ENCODE peak calls at places on chromosomes 13 and 19, in nine cellular contexts. L is psoas muscle; J is stimulated activated CD4-positive, alpha-beta T cell treated with anti-CD3 and anti-CD28 coated beads, Interleukin-1b, Interleukin-23, amount 100 ng/mL, for 1 hour; N is skeletal muscle cell; C is endothelial cell; P is NCI-H1436; M is EL; T is brain microvascular endothelial cell; R is T47D. F is an unnamed sample.

GRCh38 chr13:94195715-94196114 is 283.8 kb downstream of the DCT start:
- DNase-seq in L (no peak), J (no peak), N (peak), C (no peak), P (no peak), M (peak), T (peak), R (no peak), F (no peak)

GRCh38 chr19:19096641-19097627 is 33.1 kb downstream of the SLC25A42 start:
- DNase-seq in L (no peak), J (no peak), N (no peak), C (no peak), P (no peak), M (no peak), T (no peak), R (no peak), F (no peak)

GRCh38 chr19:51181913-51182419 is 39.9 kb downstream of the SIGLEC7 start:
- DNase-seq in L (no peak), J (no peak), N (no peak), C (no peak), P (no peak), M (no peak), T (no peak), R (no peak), F (no peak)

GRCh38 chr19:5623397-5624153 is 692 bp downstream of the SAFB start:
- DNase-seq in L (no peak), J (no peak), N (no peak), C (peak), P (no peak), M (no peak), T (no peak), R (no peak), F (no peak)

GRCh38 chr19:46254776-46255175 is 25.2 kb downstream of the IGFL1 start:
- DNase-seq in L (no peak), J (no peak), N (no peak), C (no peak), P (no peak), M (no peak), T (no peak), R (no peak), F (no peak)

GRCh38 chr13:89822467-89822866 is 1525.0 kb upstream of the MIR17HG start:
- DNase-seq in L (no peak), J (no peak), N (no peak), C (no peak), P (no peak), M (no peak), T (no peak), R (no peak), F (no peak)

GRCh38 chr13:106098778-106099177 is 436.7 kb downstream of the EFNB2 start:
- DNase-seq in L (no peak), J (no peak), N (no peak), C (no peak), P (no peak), M (no peak), T (no peak), R (no peak), F (no peak)

GRCh38 chr13:73754727-73755292 is 379.4 kb downstream of the KLF12 start:
- DNase-seq in L (no peak), J (no peak), N (no peak), C (peak), P (peak), M (peak), T (peak), R (peak), F (no peak)

GRCh38 chr13:106101201-106101600 is 434.3 kb downstream of the EFNB2 start:
- DNase-seq in L (no peak), J (no peak), N (no peak), C (no peak), P (no peak), M (no peak), T (no peak), R (no peak), F (no peak)

GRCh38 chr19:18995804-18996241 is 37.5 kb downstream of the SUGP2 start:
- DNase-seq in L (no peak), J (no peak), N (peak), C (peak), P (peak), M (peak), T (peak), R (peak), F (no peak)

GRCh38 chr13:50511877-50512332 is 331.6 kb downstream of the DLEU7 start:
- DNase-seq in L (no peak), J (no peak), N (no peak), C (no peak), P (no peak), M (no peak), T (no peak), R (no peak), F (no peak)

GRCh38 chr13:25881946-25882574 is 169.8 kb downstream of the SHISA2 start:
- DNase-seq in L (no peak), J (no peak), N (peak), C (no peak), P (peak), M (peak), T (peak), R (no peak), F (no peak)

GRCh38 chr19:5155586-5156210 is 184.9 kb downstream of the PTPRS start:
- DNase-seq in L (no peak), J (no peak), N (peak), C (no peak), P (no peak), M (no peak), T (no peak), R (no peak), F (no peak)

GRCh38 chr19:8017808-8018207 is 12.4 kb upstream of the ELAVL1 start:
- DNase-seq in L (no peak), J (no peak), N (no peak), C (no peak), P (no peak), M (no peak), T (no peak), R (no peak), F (no peak)

GRCh38 chr13:81686877-81687276 is 1346.0 kb upstream of the SPRY2 start:
- DNase-seq in L (no peak), J (no peak), N (peak), C (no peak), P (peak), M (no peak), T (no peak), R (no peak), F (no peak)

GRCh38 chr19:51903192-51903591 is 1.6 kb downstream of the ZNF649 start:
- DNase-seq in L (no peak), J (no peak), N (no peak), C (no peak), P (no peak), M (no peak), T (no peak), R (no peak), F (no peak)

GRCh38 chr19:13712767-13713201 is 51.5 kb upstream of the MRI1 start:
- DNase-seq in L (no peak), J (no peak), N (no peak), C (no peak), P (peak), M (no peak), T (no peak), R (no peak), F (no peak)

GRCh38 chr19:45470147-45471081 is 2.6 kb downstream of the FOSB start:
- DNase-seq in L (peak), J (peak), N (no peak), C (no peak), P (no peak), M (peak), T (peak), R (no peak), F (peak)

GRCh38 chr19:12664406-12665280 is 1.9 kb downstream of the MAN2B1 start:
- DNase-seq in L (no peak), J (no peak), N (no peak), C (no peak), P (no peak), M (peak), T (no peak), R (no peak), F (no peak)

GRCh38 chr19:6020166-6020967 is 42.4 kb upstream of the RANBP3 start:
- DNase-seq in L (peak), J (no peak), N (no peak), C (no peak), P (no peak), M (no peak), T (no peak), R (peak), F (no peak)

GRCh38 chr19:7904074-7905020 is 670 bp downstream of the MAP2K7 start:
- DNase-seq in L (peak), J (no peak), N (no peak), C (no peak), P (no peak), M (no peak), T (no peak), R (peak), F (peak)

GRCh38 chr19:48290923-48291700 is 21.2 kb downstream of the ZNF114 start:
- DNase-seq in L (peak), J (peak), N (no peak), C (peak), P (peak), M (peak), T (peak), R (peak), F (peak)

GRCh38 chr19:18809149-18809978 is 18.3 kb upstream of the COMP start:
- DNase-seq in L (peak), J (no peak), N (peak), C (no peak), P (no peak), M (peak), T (peak), R (no peak), F (peak)

GRCh38 chr13:97224544-97225324 is 2.6 kb downstream of the MBNL2 start:
- DNase-seq in L (no peak), J (no peak), N (no peak), C (no peak), P (peak), M (peak), T (peak), R (no peak), F (no peak)

GRCh38 chr19:58395220-58395978 is at the start of gene RNF225:
- DNase-seq in L (no peak), J (no peak), N (no peak), C (no peak), P (no peak), M (no peak), T (no peak), R (peak), F (no peak)

GRCh38 chr19:46875234-46875633 is 14.4 kb downstream of the ARHGAP35 start:
- DNase-seq in L (no peak), J (no peak), N (no peak), C (no peak), P (no peak), M (no peak), T (no peak), R (no peak), F (no peak)

GRCh38 chr19:38990949-38991697 is 15.6 kb upstream of the FBXO17 start:
- DNase-seq in L (no peak), J (no peak), N (no peak), C (no peak), P (no peak), M (peak), T (no peak), R (no peak), F (peak)

GRCh38 chr19:43639507-43640423 is at the start of gene CADM4:
- DNase-seq in L (peak), J (no peak), N (no peak), C (peak), P (peak), M (no peak), T (no peak), R (peak), F (no peak)

GRCh38 chr13:67148219-67148583 is 81.9 kb downstream of the PCDH9 start:
- DNase-seq in L (no peak), J (no peak), N (no peak), C (no peak), P (no peak), M (peak), T (peak), R (no peak), F (no peak)

GRCh38 chr13:49810825-49811526 is 18.5 kb upstream of the KPNA3 start:
- DNase-seq in L (no peak), J (no peak), N (peak), C (no peak), P (no peak), M (peak), T (peak), R (no peak), F (no peak)

F was measured in tibial artery.